ENCODE peak calls at places on chromosomes 6 and 20, in seven cellular contexts. One of them, this sample, is unnamed.

GRCh38 chr6:24274441-24275083 is 83.3 kb downstream of the DCDC2 start:
- DNase-seq in HCT116: no peak
- DNase-seq in neural progenitor cell: peak; percentile 26
- DNase-seq in fibroblast of lung: peak; percentile 37
- DNase-seq in endodermal cell: no peak
- DNase-seq in GM10248: no peak
- DNase-seq in sigmoid colon: no peak
- DNase-seq in this sample: no peak

GRCh38 chr6:47741807-47742206 is 40.0 kb upstream of the OPN5 start:
- DNase-seq in GM10248: peak; percentile 24
- DNase-seq in sigmoid colon: no peak
- DNase-seq in endodermal cell: no peak
- DNase-seq in fibroblast of lung: no peak
- DNase-seq in HCT116: peak; percentile 12
- DNase-seq in neural progenitor cell: no peak
- DNase-seq in this sample: no peak

GRCh38 chr6:100370265-100370664 is 94.5 kb downstream of the SIM1 start:
- DNase-seq in HCT116: no peak
- DNase-seq in neural progenitor cell: no peak
- DNase-seq in fibroblast of lung: no peak
- DNase-seq in sigmoid colon: no peak
- DNase-seq in GM10248: no peak
- DNase-seq in endodermal cell: no peak
- DNase-seq in this sample: no peak

GRCh38 chr6:97470322-97470721 is 187.3 kb upstream of the MMS22L start:
- DNase-seq in fibroblast of lung: no peak
- DNase-seq in neural progenitor cell: no peak
- DNase-seq in sigmoid colon: no peak
- DNase-seq in HCT116: no peak
- DNase-seq in endodermal cell: no peak
- DNase-seq in GM10248: no peak
- DNase-seq in this sample: no peak

GRCh38 chr6:111739257-111739696 is 133.6 kb upstream of the TRAF3IP2 start:
- DNase-seq in neural progenitor cell: no peak
- DNase-seq in HCT116: no peak
- DNase-seq in GM10248: peak; percentile 18
- DNase-seq in fibroblast of lung: no peak
- DNase-seq in sigmoid colon: no peak
- DNase-seq in endodermal cell: no peak
- DNase-seq in this sample: no peak

GRCh38 chr6:101422811-101423210 is 29.3 kb downstream of the GRIK2 start:
- DNase-seq in neural progenitor cell: no peak
- DNase-seq in endodermal cell: no peak
- DNase-seq in sigmoid colon: no peak
- DNase-seq in fibroblast of lung: no peak
- DNase-seq in HCT116: no peak
- DNase-seq in GM10248: no peak
- DNase-seq in this sample: no peak

GRCh38 chr6:42136508-42137191 is 5.8 kb downstream of the C6orf132 start:
- DNase-seq in sigmoid colon: no peak
- DNase-seq in neural progenitor cell: peak; percentile 90
- DNase-seq in GM10248: peak; percentile 82
- DNase-seq in HCT116: peak; percentile 88
- DNase-seq in endodermal cell: peak; percentile 91
- DNase-seq in fibroblast of lung: peak; percentile 41
- DNase-seq in this sample: no peak

GRCh38 chr6:169997930-169998218 is 246.5 kb downstream of the ERMARD start:
- DNase-seq in sigmoid colon: peak; percentile 50
- DNase-seq in HCT116: no peak
- DNase-seq in fibroblast of lung: no peak
- DNase-seq in endodermal cell: no peak
- DNase-seq in neural progenitor cell: no peak
- DNase-seq in GM10248: no peak
- DNase-seq in this sample: no peak

GRCh38 chr20:62133864-62134263 is 9.3 kb downstream of the PSMA7 start:
- DNase-seq in endodermal cell: peak; percentile 63
- DNase-seq in HCT116: no peak
- DNase-seq in sigmoid colon: no peak
- DNase-seq in GM10248: no peak
- DNase-seq in fibroblast of lung: no peak
- DNase-seq in neural progenitor cell: no peak
- DNase-seq in this sample: no peak

GRCh38 chr6:167759912-167760311 is 66.8 kb upstream of the AFDN start:
- DNase-seq in endodermal cell: no peak
- DNase-seq in neural progenitor cell: no peak
- DNase-seq in fibroblast of lung: no peak
- DNase-seq in GM10248: no peak
- DNase-seq in HCT116: no peak
- DNase-seq in sigmoid colon: peak; percentile 51
- DNase-seq in this sample: no peak

GRCh38 chr6:116564296-116564695 is 7.0 kb upstream of the RWDD1 start:
- DNase-seq in GM10248: no peak
- DNase-seq in sigmoid colon: no peak
- DNase-seq in fibroblast of lung: no peak
- DNase-seq in endodermal cell: no peak
- DNase-seq in HCT116: no peak
- DNase-seq in neural progenitor cell: no peak
- DNase-seq in this sample: no peak

GRCh38 chr6:143822584-143823024 is 20.5 kb upstream of the LTV1 start:
- DNase-seq in HCT116: no peak
- DNase-seq in fibroblast of lung: no peak
- DNase-seq in GM10248: no peak
- DNase-seq in endodermal cell: no peak
- DNase-seq in neural progenitor cell: no peak
- DNase-seq in sigmoid colon: no peak
- DNase-seq in this sample: no peak

GRCh38 chr6:30981942-30982772 is 1.4 kb upstream of the MUC21 start:
- DNase-seq in endodermal cell: peak; percentile 90
- DNase-seq in HCT116: no peak
- DNase-seq in GM10248: no peak
- DNase-seq in fibroblast of lung: peak; percentile 78
- DNase-seq in sigmoid colon: no peak
- DNase-seq in neural progenitor cell: peak; percentile 61
- DNase-seq in this sample: no peak

GRCh38 chr20:48153523-48153922 is 368.2 kb upstream of the SULF2 start:
- DNase-seq in neural progenitor cell: peak; percentile 68
- DNase-seq in endodermal cell: no peak
- DNase-seq in fibroblast of lung: no peak
- DNase-seq in sigmoid colon: no peak
- DNase-seq in GM10248: no peak
- DNase-seq in HCT116: no peak
- DNase-seq in this sample: no peak

GRCh38 chr6:55276745-55277627 is 50.3 kb upstream of the GFRAL start:
- DNase-seq in fibroblast of lung: peak; percentile 88
- DNase-seq in sigmoid colon: no peak
- DNase-seq in HCT116: peak; percentile 58
- DNase-seq in endodermal cell: peak; percentile 79
- DNase-seq in GM10248: peak; percentile 26
- DNase-seq in neural progenitor cell: peak; percentile 71
- DNase-seq in this sample: no peak

GRCh38 chr6:105667061-105667460 is 264.2 kb upstream of the PREP start:
- DNase-seq in neural progenitor cell: no peak
- DNase-seq in GM10248: no peak
- DNase-seq in endodermal cell: no peak
- DNase-seq in HCT116: no peak
- DNase-seq in fibroblast of lung: no peak
- DNase-seq in sigmoid colon: no peak
- DNase-seq in this sample: no peak

GRCh38 chr20:19710336-19710721 is 47.7 kb upstream of the RIN2 start:
- DNase-seq in HCT116: no peak
- DNase-seq in fibroblast of lung: peak; percentile 61
- DNase-seq in GM10248: no peak
- DNase-seq in endodermal cell: no peak
- DNase-seq in sigmoid colon: no peak
- DNase-seq in neural progenitor cell: no peak
- DNase-seq in this sample: no peak

GRCh38 chr6:143060806-143061596 is at the start of gene AIG1:
- DNase-seq in sigmoid colon: no peak
- DNase-seq in HCT116: peak; percentile 47
- DNase-seq in endodermal cell: peak; percentile 87
- DNase-seq in neural progenitor cell: peak; percentile 85
- DNase-seq in GM10248: no peak
- DNase-seq in fibroblast of lung: no peak
- DNase-seq in this sample: peak; percentile 79

GRCh38 chr6:41228088-41228487 is at the start of gene TREML4:
- DNase-seq in HCT116: no peak
- DNase-seq in neural progenitor cell: no peak
- DNase-seq in sigmoid colon: no peak
- DNase-seq in fibroblast of lung: no peak
- DNase-seq in GM10248: no peak
- DNase-seq in endodermal cell: no peak
- DNase-seq in this sample: no peak

DNA sequence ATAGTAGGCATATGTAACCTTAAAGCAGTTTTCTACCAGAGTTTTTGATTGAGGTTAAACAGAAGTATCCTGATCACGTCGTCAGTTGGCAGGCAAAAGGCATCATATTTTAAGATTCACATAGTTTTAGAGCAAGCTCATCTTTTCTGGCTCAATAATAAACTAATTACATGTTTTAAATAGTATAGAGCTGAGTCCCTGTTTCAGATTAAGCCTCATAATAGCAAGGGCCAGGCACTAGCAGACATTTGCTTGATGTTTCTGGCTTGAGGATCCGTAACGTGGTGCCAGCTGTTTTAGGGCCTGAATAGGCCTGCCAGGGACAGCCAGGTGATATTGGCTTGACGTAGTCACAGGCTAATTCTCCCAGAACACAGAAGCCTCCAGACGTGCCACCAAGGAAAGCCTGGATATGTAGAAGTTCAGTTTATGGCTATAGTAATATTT is 91.1 kb downstream of the FOXO3 start:
- DNase-seq in HCT116: no peak
- DNase-seq in fibroblast of lung: peak; percentile 86
- DNase-seq in sigmoid colon: peak; percentile 85
- DNase-seq in neural progenitor cell: no peak
- DNase-seq in GM10248: no peak
- DNase-seq in endodermal cell: no peak
- DNase-seq in this sample: no peak
- TF ChIP-seq CTCF in HCT116: no peak
- TF ChIP-seq CTCF in fibroblast of lung: no peak
- TF ChIP-seq CTCF in sigmoid colon: no peak
- TF ChIP-seq CTCF in neural progenitor cell: no peak
- TF ChIP-seq CTCF in GM10248: no peak
- TF ChIP-seq CTCF in endodermal cell: no peak
- TF ChIP-seq CTCF in this sample: no peak

GRCh38 chr20:3670511-3670910 is 7.3 kb upstream of the GFRA4 start:
- DNase-seq in fibroblast of lung: no peak
- DNase-seq in neural progenitor cell: peak; percentile 33
- DNase-seq in HCT116: no peak
- DNase-seq in sigmoid colon: no peak
- DNase-seq in endodermal cell: peak; percentile 80
- DNase-seq in GM10248: no peak
- DNase-seq in this sample: no peak
- TF ChIP-seq CTCF in fibroblast of lung: no peak
- TF ChIP-seq CTCF in neural progenitor cell: peak; percentile 48
- TF ChIP-seq CTCF in HCT116: peak; percentile 18
- TF ChIP-seq CTCF in sigmoid colon: no peak
- TF ChIP-seq CTCF in endodermal cell: peak; percentile 63
- TF ChIP-seq CTCF in GM10248: no peak
- TF ChIP-seq CTCF in this sample: peak; percentile 40

GRCh38 chr20:37941332-37941731 is 38.4 kb downstream of the VSTM2L start:
- DNase-seq in fibroblast of lung: no peak
- DNase-seq in GM10248: no peak
- DNase-seq in sigmoid colon: no peak
- DNase-seq in HCT116: no peak
- DNase-seq in neural progenitor cell: peak; percentile 38
- DNase-seq in endodermal cell: peak; percentile 81
- DNase-seq in this sample: no peak
- TF ChIP-seq CTCF in fibroblast of lung: no peak
- TF ChIP-seq CTCF in GM10248: no peak
- TF ChIP-seq CTCF in sigmoid colon: no peak
- TF ChIP-seq CTCF in HCT116: peak; percentile 65
- TF ChIP-seq CTCF in neural progenitor cell: peak; percentile 48
- TF ChIP-seq CTCF in endodermal cell: peak; percentile 81
- TF ChIP-seq CTCF in this sample: peak; percentile 46

DNA sequence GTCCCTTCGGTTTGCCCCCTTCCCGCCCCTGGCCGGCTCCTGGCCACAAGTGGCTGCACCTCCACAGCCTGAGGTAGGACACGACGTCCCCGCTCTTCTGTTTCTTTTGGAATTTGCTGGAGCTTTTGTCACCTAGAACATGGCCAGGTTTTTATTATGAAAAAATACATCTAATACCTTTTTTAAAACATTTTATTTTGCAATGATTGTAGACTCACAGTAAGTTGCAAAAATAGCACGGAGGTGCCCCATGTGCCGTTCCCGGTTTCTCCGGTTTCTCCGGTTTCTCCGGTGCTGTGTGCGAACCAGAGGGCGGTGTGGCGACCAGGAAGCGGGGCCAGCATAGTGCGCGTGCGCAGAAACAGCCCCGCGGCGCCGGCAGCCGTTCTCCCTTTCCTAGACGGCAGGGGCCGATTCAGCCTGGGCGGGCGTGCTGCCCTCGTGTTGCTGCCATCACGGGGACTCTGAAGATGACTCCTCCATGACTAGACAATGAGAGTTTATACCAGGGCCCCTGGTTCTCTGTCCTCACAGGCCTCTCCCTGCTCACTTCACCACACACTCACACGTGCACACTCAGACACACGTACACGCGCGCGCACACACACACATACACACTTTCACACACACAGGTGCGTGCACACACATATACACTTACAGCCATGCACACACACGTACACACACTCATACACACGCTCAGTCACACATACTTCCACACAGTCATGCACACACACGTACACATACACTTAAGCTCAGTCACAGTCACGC is 102.1 kb downstream of the TMEM242 start:
- DNase-seq in fibroblast of lung: peak; percentile 71
- DNase-seq in neural progenitor cell: no peak
- DNase-seq in HCT116: peak; percentile 63
- DNase-seq in GM10248: peak; percentile 88
- DNase-seq in sigmoid colon: peak; percentile 89
- DNase-seq in endodermal cell: peak; percentile 86
- DNase-seq in this sample: no peak
- TF ChIP-seq CTCF in fibroblast of lung: no peak
- TF ChIP-seq CTCF in neural progenitor cell: no peak
- TF ChIP-seq CTCF in HCT116: no peak
- TF ChIP-seq CTCF in GM10248: no peak
- TF ChIP-seq CTCF in sigmoid colon: no peak
- TF ChIP-seq CTCF in endodermal cell: peak; percentile 44
- TF ChIP-seq CTCF in this sample: peak; percentile 63